ENCODE peak calls at places on chromosomes 3 and 15, in five cellular contexts. F is A549, O is HepG2, L is endothelial cell of umbilical vein, X is H1. P is an unnamed sample.

GRCh38 chr15:101206173-101206572 is 45.7 kb downstream of the CHSY1 start:
- DNase-seq in X (no peak), L (no peak), O (no peak), F (no peak), P (no peak)

GRCh38 chr3:14483286-14483685 is 56.9 kb downstream of the GRIP2 start:
- DNase-seq in F (no peak), L (no peak), O (no peak), X (no peak), P (no peak)

GRCh38 chr15:43249699-43250203 is 17.0 kb downstream of the TGM5 start:
- DNase-seq in F (no peak), L (no peak), X (no peak), O (no peak), P (no peak)

GRCh38 chr3:25582242-25582641 is 82.5 kb downstream of the TOP2B start:
- DNase-seq in X (no peak), F (peak), O (peak), L (peak), P (no peak)

GRCh38 chr3:9704343-9705322 is 1.0 kb downstream of the CPNE9 start:
- DNase-seq in O (peak), L (peak), X (peak), F (peak), P (peak)

GRCh38 chr3:181868576-181868975 is 156.9 kb downstream of the SOX2 start:
- DNase-seq in O (no peak), L (no peak), X (no peak), F (no peak), P (no peak)

GRCh38 chr3:25294406-25294805 is 133.7 kb upstream of the RARB start:
- DNase-seq in O (no peak), X (no peak), F (no peak), L (no peak), P (no peak)

GRCh38 chr3:39294446-39295183 is 14.8 kb upstream of the CX3CR1 start:
- DNase-seq in O (no peak), X (no peak), F (no peak), L (no peak), P (no peak)

GRCh38 chr3:182473191-182473710 is 320.1 kb upstream of the ATP11B start:
- DNase-seq in X (no peak), O (no peak), L (no peak), F (no peak), P (no peak)

GRCh38 chr15:40769310-40770146 is at the start of gene C15orf62:
- DNase-seq in L (peak), F (no peak), X (no peak), O (no peak), P (no peak)

GRCh38 chr3:189954733-189955665 is 165.7 kb downstream of the P3H2 start:
- DNase-seq in O (no peak), X (no peak), L (no peak), F (no peak), P (no peak)

GRCh38 chr15:66387176-66388056 is 704 bp downstream of the MAP2K1 start:
- DNase-seq in F (peak), X (no peak), O (peak), L (peak), P (peak)

GRCh38 chr3:115194461-115194860 is 47.4 kb upstream of the ZBTB20 start:
- DNase-seq in F (no peak), L (no peak), X (no peak), O (no peak), P (no peak)

GRCh38 chr3:98797905-98798304 is 34.8 kb downstream of the ST3GAL6 start:
- DNase-seq in F (no peak), X (no peak), O (no peak), L (no peak), P (no peak)

GRCh38 chr3:43870110-43870509 is 179.4 kb downstream of the ABHD5 start:
- DNase-seq in L (peak), F (peak), O (no peak), X (no peak), P (no peak)

GRCh38 chr3:179194931-179195330 is 46.8 kb downstream of the PIK3CA start:
- DNase-seq in O (no peak), X (no peak), F (no peak), L (no peak), P (peak)

GRCh38 chr3:69161587-69162196 is 39.3 kb upstream of the LMOD3 start:
- DNase-seq in X (no peak), L (peak), F (peak), O (peak), P (no peak)

GRCh38 chr15:89141885-89142284 is 53.6 kb downstream of the ABHD2 start:
- DNase-seq in L (no peak), X (no peak), O (no peak), F (no peak), P (no peak)

GRCh38 chr15:23497710-23498111 is 50.7 kb upstream of the GOLGA6L2 start:
- DNase-seq in X (no peak), L (no peak), O (no peak), F (peak), P (no peak)

GRCh38 chr15:51658664-51659063 is 22.6 kb upstream of the SCG3 start:
- DNase-seq in O (no peak), F (no peak), L (no peak), X (no peak), P (no peak)

GRCh38 chr15:40080847-40081246 is 27.8 kb downstream of the BMF start:
- DNase-seq in L (peak), X (no peak), F (no peak), O (no peak), P (no peak)

GRCh38 chr3:48408823-48409281 is 21.0 kb downstream of the PLXNB1 start:
- DNase-seq in X (no peak), F (no peak), L (no peak), O (no peak), P (peak)

GRCh38 chr15:39833515-39833981 is 50.9 kb upstream of the FSIP1 start:
- DNase-seq in O (no peak), F (no peak), X (no peak), L (no peak), P (no peak)

GRCh38 chr15:89155656-89156055 is 65.7 kb downstream of the RLBP1 start:
- DNase-seq in O (no peak), L (no peak), X (no peak), F (no peak), P (no peak)

GRCh38 chr3:13879102-13879945 is 547 bp downstream of the WNT7A start:
- DNase-seq in L (no peak), X (no peak), O (no peak), F (no peak), P (peak)

GRCh38 chr3:17481116-17481515 is 261.3 kb downstream of the TBC1D5 start:
- DNase-seq in O (no peak), X (no peak), F (no peak), L (no peak), P (no peak)

GRCh38 chr3:32969656-32970055 is 18.2 kb downstream of the CCR4 start:
- DNase-seq in O (peak), F (peak), X (no peak), L (peak), P (no peak)

GRCh38 chr15:62647195-62647865 is 395.2 kb upstream of the TPM1 start:
- DNase-seq in F (peak), L (no peak), X (no peak), O (peak), P (no peak)

GRCh38 chr15:92747047-92747446 is 91.5 kb upstream of the FAM174B start:
- DNase-seq in F (no peak), L (no peak), X (no peak), O (no peak), P (no peak)

GRCh38 chr15:55721554-55722185 is 21.3 kb downstream of the PRTG start:
- DNase-seq in X (no peak), F (no peak), O (no peak), L (no peak), P (no peak)

GRCh38 chr15:63321462-63321861 is 44.1 kb downstream of the APH1B start:
- DNase-seq in L (no peak), X (no peak), F (no peak), O (no peak), P (no peak)

GRCh38 chr3:66210687-66211295 is 10.0 kb upstream of the SLC25A26 start:
- DNase-seq in F (no peak), O (no peak), L (no peak), X (no peak), P (no peak)
- TF ChIP-seq JUN in F (no peak), O (no peak), L (no peak), X (no peak), P (no peak)

GRCh38 chr3:155182467-155182866 is 102.3 kb downstream of the MME start:
- DNase-seq in L (no peak), X (no peak), F (no peak), O (no peak), P (no peak)

GRCh38 chr3:155188036-155188435 is 105.4 kb downstream of the STRIT1 start:
- DNase-seq in F (no peak), L (no peak), O (no peak), X (no peak), P (no peak)

GRCh38 chr3:155189478-155189877 is 104.0 kb downstream of the STRIT1 start:
- DNase-seq in F (no peak), X (no peak), O (no peak), L (no peak), P (no peak)

GRCh38 chr3:155184027-155184426 is 103.9 kb downstream of the MME start:
- DNase-seq in O (no peak), F (no peak), L (peak), X (no peak), P (no peak)

DNA sequence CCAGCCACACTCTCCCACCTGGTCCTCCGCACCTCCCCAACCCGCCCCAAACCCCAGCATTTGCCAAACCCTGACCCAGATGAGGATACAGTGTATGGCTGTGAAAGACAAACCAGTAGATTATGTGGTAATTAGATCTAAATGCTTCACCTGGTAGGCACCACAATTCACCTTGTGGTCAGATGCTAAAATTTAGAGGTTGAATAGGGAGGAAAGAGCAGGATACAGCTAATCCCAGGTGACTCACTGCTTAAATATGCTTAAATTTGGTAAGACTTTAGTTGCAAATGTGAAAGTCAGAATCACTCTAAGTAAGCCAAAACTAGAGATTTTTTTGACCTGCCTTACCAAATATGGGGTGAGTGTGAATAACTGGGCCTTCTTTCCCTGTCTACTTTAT is 105.5 kb downstream of the MME start:
- DNase-seq in O (no peak), F (no peak), L (no peak), X (no peak), P (no peak)
- TF ChIP-seq JUN in O (no peak), F (no peak), L (no peak), X (no peak), P (no peak)

DNA sequence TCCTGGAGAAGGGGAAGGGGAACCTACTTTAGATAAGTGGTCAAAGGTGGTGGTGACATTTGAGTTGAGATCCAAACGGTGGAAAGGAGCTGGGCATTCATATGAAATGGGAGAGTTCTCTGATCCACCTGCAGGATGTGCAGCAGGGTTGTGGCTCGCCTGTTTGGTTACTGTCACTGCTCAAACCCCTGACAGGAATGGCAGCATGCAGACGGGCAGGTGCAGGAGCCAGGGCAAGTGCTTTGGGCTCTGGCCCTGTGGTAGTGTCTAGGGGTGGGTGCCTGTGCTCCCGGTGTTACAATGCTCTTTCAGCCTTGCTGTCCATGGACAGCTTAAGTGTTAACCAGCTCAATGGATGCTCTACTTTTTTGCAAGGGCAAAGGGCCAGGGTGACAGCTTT is 18.5 kb downstream of the PAQR9 start:
- DNase-seq in O (no peak), F (no peak), X (no peak), L (no peak), P (no peak)
- TF ChIP-seq JUN in O (no peak), F (no peak), X (no peak), L (no peak), P (no peak)

GRCh38 chr15:99603828-99604227 is 38.0 kb downstream of the MEF2A start:
- DNase-seq in X (no peak), F (no peak), O (no peak), L (peak), P (no peak)
- TF ChIP-seq JUN in X (no peak), F (no peak), O (no peak), L (no peak), P (no peak)

DNA sequence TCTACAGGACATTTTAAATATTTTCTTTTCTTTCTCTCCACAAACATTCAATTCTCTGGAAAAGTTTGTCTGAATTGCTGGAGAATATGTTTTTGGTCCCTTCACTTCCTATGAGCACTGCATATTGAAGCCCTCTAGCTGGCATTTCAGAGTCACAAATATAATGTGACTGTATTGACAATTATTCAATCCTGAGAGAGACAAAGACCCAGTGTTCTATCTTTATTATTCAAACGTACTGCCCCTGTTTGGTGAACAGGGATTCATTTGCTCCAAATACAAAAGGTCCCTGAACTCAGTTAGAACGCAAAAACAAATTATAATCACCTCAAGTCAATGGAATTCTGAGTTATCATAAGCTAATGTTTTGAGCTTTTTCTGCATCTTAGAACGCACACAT is 173.1 kb upstream of the CDIN1 start:
- DNase-seq in L (no peak), O (no peak), X (no peak), F (no peak), P (no peak)
- TF ChIP-seq JUN in L (no peak), O (no peak), X (no peak), F (no peak), P (no peak)

GRCh38 chr3:154304116-154304786 is 20.0 kb downstream of the DHX36 start:
- DNase-seq in L (no peak), X (no peak), O (no peak), F (no peak), P (no peak)
- TF ChIP-seq JUN in L (no peak), X (no peak), O (no peak), F (no peak), P (no peak)

DNA sequence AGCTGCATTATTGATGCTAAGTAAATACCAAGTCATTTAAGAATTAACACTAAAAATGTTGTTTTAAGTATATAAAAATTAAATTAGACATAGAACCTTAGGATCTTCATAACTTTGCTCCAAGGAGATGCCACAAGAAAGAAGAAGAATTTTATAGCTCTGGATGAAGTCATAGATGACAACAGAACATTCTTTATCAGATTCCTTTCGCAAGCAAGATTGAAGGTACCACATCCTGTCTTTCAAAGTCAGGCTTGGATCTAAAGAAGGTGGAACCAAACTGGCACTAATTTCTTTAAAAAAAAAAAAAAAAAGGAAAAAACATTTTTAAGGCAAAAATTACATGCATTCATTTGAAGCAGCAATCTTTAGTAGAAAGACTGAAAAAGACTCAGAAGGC is 62.5 kb downstream of the POLQ start:
- DNase-seq in F (no peak), L (no peak), X (no peak), O (no peak), P (no peak)
- TF ChIP-seq JUN in F (no peak), L (no peak), X (no peak), O (no peak), P (no peak)

P was measured in WTC11.